ENCODE peak calls at places on chromosome 1, in four cellular contexts. Y is stimulated activated CD8-positive, alpha-beta memory T cell treated with anti-CD3 and anti-CD28 coated beads, Interleukin-7, amount 100 ng/mL, for 48 hours; T is GM03348; N is stimulated activated CD4-positive, alpha-beta T cell treated with anti-CD3 and anti-CD28 coated beads, Interleukin-15, amount 100 ng/mL, for 24 hours. B is an unnamed sample.

GRCh38 chr1:175040324-175040910 is 17.2 kb upstream of the MRPS14 start:
- DNase-seq in T (no peak), Y (no peak), N (no peak), B (no peak)

GRCh38 chr1:28775121-28775942 is 36.6 kb upstream of the OPRD1 start:
- DNase-seq in T (peak; percentile 90), Y (peak; percentile 49), N (peak; percentile 74), B (peak; percentile 80)

GRCh38 chr1:233664254-233664653 is 50.3 kb downstream of the KCNK1 start:
- DNase-seq in T (no peak), Y (no peak), N (no peak), B (no peak)

GRCh38 chr1:229183583-229183982 is 87.3 kb upstream of the RAB4A start:
- DNase-seq in Y (no peak), N (no peak), T (no peak), B (no peak)

GRCh38 chr1:230205719-230206198 is 138.7 kb downstream of the GALNT2 start:
- DNase-seq in N (no peak), T (no peak), Y (no peak), B (peak; percentile 90)

GRCh38 chr1:227299688-227300087 is 18.6 kb downstream of the CDC42BPA start:
- DNase-seq in Y (no peak), T (no peak), N (no peak), B (no peak)

GRCh38 chr1:149899460-149900284 is at the start of gene BOLA1:
- DNase-seq in Y (peak; percentile 67), T (peak; percentile 95), N (peak; percentile 88), B (peak; percentile 91)

GRCh38 chr1:241592273-241592958 is 47.8 kb downstream of the CHML start:
- DNase-seq in T (peak; percentile 13), N (no peak), Y (no peak), B (no peak)

GRCh38 chr1:95984975-95985374 is 736.6 kb upstream of the PTBP2 start:
- DNase-seq in N (no peak), T (no peak), Y (no peak), B (no peak)

GRCh38 chr1:156510709-156511108 is 10.1 kb upstream of the MEF2D start:
- DNase-seq in N (no peak), Y (no peak), T (peak; percentile 90), B (no peak)

GRCh38 chr1:157359309-157360020 is 192.8 kb downstream of the FCRL5 start:
- DNase-seq in Y (no peak), N (no peak), T (no peak), B (no peak)

GRCh38 chr1:83574749-83575148 is 424.2 kb downstream of the TTLL7 start:
- DNase-seq in N (no peak), Y (no peak), T (no peak), B (no peak)

GRCh38 chr1:110337704-110338199 is 1.4 kb upstream of the RBM15 start:
- DNase-seq in N (peak; percentile 62), Y (peak; percentile 25), T (peak; percentile 14), B (peak; percentile 69)

GRCh38 chr1:66351474-66351873 is 182.5 kb upstream of the SGIP1 start:
- DNase-seq in Y (no peak), T (peak; percentile 13), N (no peak), B (no peak)

GRCh38 chr1:147080671-147081394 is 91.4 kb downstream of the PRKAB2 start:
- DNase-seq in T (no peak), N (no peak), Y (no peak), B (no peak)

GRCh38 chr1:2975466-2976179 is 45.6 kb upstream of the ACTRT2 start:
- DNase-seq in T (no peak), N (no peak), Y (no peak), B (no peak)

GRCh38 chr1:18010408-18010807 is 97.2 kb upstream of the IGSF21 start:
- DNase-seq in T (no peak), Y (no peak), N (no peak), B (no peak)

GRCh38 chr1:73105755-73106154 is 823.4 kb upstream of the NEGR1 start:
- DNase-seq in T (no peak), N (no peak), Y (no peak), B (no peak)

GRCh38 chr1:162632743-162633326 is 571 bp downstream of the DDR2 start:
- DNase-seq in N (no peak), T (no peak), Y (no peak), B (no peak)

GRCh38 chr1:84510668-84511067 is 4.3 kb upstream of the GNG5 start:
- DNase-seq in Y (no peak), N (no peak), T (no peak), B (no peak)

GRCh38 chr1:170310931-170311330 is 165.2 kb downstream of the NTMT2 start:
- DNase-seq in N (no peak), Y (no peak), T (no peak), B (no peak)

GRCh38 chr1:200518524-200518923 is 102.0 kb downstream of the KIF14 start:
- DNase-seq in Y (no peak), N (no peak), T (no peak), B (no peak)

GRCh38 chr1:226678701-226679100 is 60.4 kb downstream of the ITPKB start:
- DNase-seq in N (peak; percentile 50), Y (no peak), T (no peak), B (no peak)

GRCh38 chr1:210685295-210685650 is 356.6 kb downstream of the HHAT start:
- DNase-seq in T (no peak), Y (no peak), N (no peak), B (no peak)

B was measured in erythroblast.